ENCODE peak calls at places on chromosomes 4 and X, in five cellular contexts. One of them, this sample, is unnamed.

GRCh38 chrX:7147431-7147977 is at the start of gene STS:
- DNase-seq in Caco-2: peak
- DNase-seq in ovary: peak
- DNase-seq in GM12865: peak
- DNase-seq in fibroblast of mammary gland: peak
- DNase-seq in this sample: no peak

GRCh38 chr4:187268940-187269339 is 545.3 kb upstream of the FAT1 start:
- DNase-seq in Caco-2: no peak
- DNase-seq in fibroblast of mammary gland: no peak
- DNase-seq in GM12865: no peak
- DNase-seq in ovary: no peak
- DNase-seq in this sample: no peak

GRCh38 chr4:168524897-168525296 is 28.0 kb downstream of the PALLD start:
- DNase-seq in GM12865: no peak
- DNase-seq in fibroblast of mammary gland: no peak
- DNase-seq in ovary: no peak
- DNase-seq in Caco-2: no peak
- DNase-seq in this sample: no peak

GRCh38 chr4:145920205-145920604 is 18.4 kb downstream of the ZNF827 start:
- DNase-seq in GM12865: no peak
- DNase-seq in ovary: no peak
- DNase-seq in Caco-2: no peak
- DNase-seq in fibroblast of mammary gland: peak
- DNase-seq in this sample: no peak

GRCh38 chrX:153644356-153645125 is 2.5 kb upstream of the DUSP9 start:
- DNase-seq in GM12865: no peak
- DNase-seq in Caco-2: peak
- DNase-seq in fibroblast of mammary gland: no peak
- DNase-seq in ovary: peak
- DNase-seq in this sample: no peak

GRCh38 chr4:122827258-122827887 is 742 bp downstream of the FGF2 start:
- DNase-seq in GM12865: peak
- DNase-seq in fibroblast of mammary gland: peak
- DNase-seq in ovary: peak
- DNase-seq in Caco-2: peak
- DNase-seq in this sample: peak

GRCh38 chr4:98969813-98970212 is 25.7 kb upstream of the METAP1 start:
- DNase-seq in ovary: no peak
- DNase-seq in Caco-2: no peak
- DNase-seq in GM12865: no peak
- DNase-seq in fibroblast of mammary gland: no peak
- DNase-seq in this sample: no peak

GRCh38 chrX:137916090-137916746 is 350.3 kb downstream of the ZIC3 start:
- DNase-seq in Caco-2: no peak
- DNase-seq in fibroblast of mammary gland: no peak
- DNase-seq in ovary: no peak
- DNase-seq in GM12865: no peak
- DNase-seq in this sample: no peak

GRCh38 chrX:151899622-151900021 is 13.1 kb upstream of the MAGEA4 start:
- DNase-seq in fibroblast of mammary gland: peak
- DNase-seq in GM12865: no peak
- DNase-seq in ovary: no peak
- DNase-seq in Caco-2: no peak
- DNase-seq in this sample: no peak

GRCh38 chr4:37754410-37755185 is 68.4 kb upstream of the RELL1 start:
- DNase-seq in fibroblast of mammary gland: no peak
- DNase-seq in ovary: no peak
- DNase-seq in Caco-2: no peak
- DNase-seq in GM12865: no peak
- DNase-seq in this sample: no peak

GRCh38 chr4:39394706-39395105 is 12.0 kb upstream of the KLB start:
- DNase-seq in fibroblast of mammary gland: no peak
- DNase-seq in ovary: no peak
- DNase-seq in Caco-2: no peak
- DNase-seq in GM12865: no peak
- DNase-seq in this sample: no peak

GRCh38 chr4:145308598-145308997 is 128.2 kb upstream of the OTUD4 start:
- DNase-seq in GM12865: peak
- DNase-seq in fibroblast of mammary gland: peak
- DNase-seq in Caco-2: no peak
- DNase-seq in ovary: no peak
- DNase-seq in this sample: no peak

GRCh38 chr4:76726141-76726540 is 171.8 kb downstream of the SOWAHB start:
- DNase-seq in GM12865: no peak
- DNase-seq in fibroblast of mammary gland: no peak
- DNase-seq in ovary: no peak
- DNase-seq in Caco-2: no peak
- DNase-seq in this sample: no peak

GRCh38 chr4:76723916-76724315 is 174.0 kb downstream of the SOWAHB start:
- DNase-seq in Caco-2: no peak
- DNase-seq in fibroblast of mammary gland: peak
- DNase-seq in GM12865: no peak
- DNase-seq in ovary: no peak
- DNase-seq in this sample: no peak

GRCh38 chr4:76725039-76725438 is 172.9 kb downstream of the SOWAHB start:
- DNase-seq in Caco-2: no peak
- DNase-seq in ovary: no peak
- DNase-seq in fibroblast of mammary gland: no peak
- DNase-seq in GM12865: no peak
- DNase-seq in this sample: no peak

GRCh38 chr4:76726631-76727030 is 171.3 kb downstream of the SOWAHB start:
- DNase-seq in ovary: no peak
- DNase-seq in GM12865: no peak
- DNase-seq in Caco-2: no peak
- DNase-seq in fibroblast of mammary gland: no peak
- DNase-seq in this sample: no peak

GRCh38 chr4:76723373-76723772 is 174.6 kb downstream of the SOWAHB start:
- DNase-seq in fibroblast of mammary gland: peak
- DNase-seq in Caco-2: no peak
- DNase-seq in ovary: no peak
- DNase-seq in GM12865: no peak
- DNase-seq in this sample: no peak
- TF ChIP-seq CTCF in fibroblast of mammary gland: peak
- TF ChIP-seq CTCF in Caco-2: no peak
- TF ChIP-seq CTCF in ovary: no peak
- TF ChIP-seq CTCF in GM12865: no peak
- TF ChIP-seq CTCF in this sample: peak

DNA sequence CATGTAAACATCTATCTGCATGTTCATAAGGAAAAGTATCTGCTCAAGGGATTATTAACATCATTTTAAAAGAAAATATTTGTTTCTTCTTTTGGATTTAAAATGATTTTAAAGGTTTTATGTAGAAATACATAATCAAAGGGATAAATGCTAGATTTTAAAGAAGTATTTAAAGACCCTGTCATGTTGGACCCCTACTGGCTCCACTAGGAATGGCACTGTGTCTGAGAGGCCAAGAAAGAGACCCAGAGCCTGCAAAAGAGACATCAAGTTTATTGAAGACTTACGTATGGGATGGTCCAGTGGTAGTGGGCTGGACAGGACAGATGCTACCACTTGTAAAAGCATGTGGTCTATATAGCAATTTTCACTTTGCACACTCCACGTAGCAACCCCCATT is 78.7 kb upstream of the PCDH18 start:
- DNase-seq in GM12865: peak
- DNase-seq in ovary: no peak
- DNase-seq in Caco-2: peak
- DNase-seq in fibroblast of mammary gland: peak
- DNase-seq in this sample: no peak
- TF ChIP-seq CTCF in GM12865: peak
- TF ChIP-seq CTCF in ovary: no peak
- TF ChIP-seq CTCF in Caco-2: peak
- TF ChIP-seq CTCF in fibroblast of mammary gland: peak
- TF ChIP-seq CTCF in this sample: no peak

GRCh38 chr4:176563591-176563990 is 229.1 kb downstream of the VEGFC start:
- DNase-seq in fibroblast of mammary gland: peak
- DNase-seq in Caco-2: no peak
- DNase-seq in GM12865: no peak
- DNase-seq in ovary: no peak
- DNase-seq in this sample: no peak
- TF ChIP-seq CTCF in fibroblast of mammary gland: peak
- TF ChIP-seq CTCF in Caco-2: no peak
- TF ChIP-seq CTCF in GM12865: no peak
- TF ChIP-seq CTCF in ovary: no peak
- TF ChIP-seq CTCF in this sample: no peak

GRCh38 chr4:28464823-28465222 is 1604.2 kb downstream of the STIM2 start:
- DNase-seq in fibroblast of mammary gland: no peak
- DNase-seq in ovary: no peak
- DNase-seq in GM12865: no peak
- DNase-seq in Caco-2: no peak
- DNase-seq in this sample: no peak

GRCh38 chr4:28463184-28463690 is 1602.6 kb downstream of the STIM2 start:
- DNase-seq in Caco-2: no peak
- DNase-seq in ovary: no peak
- DNase-seq in fibroblast of mammary gland: peak
- DNase-seq in GM12865: no peak
- DNase-seq in this sample: no peak

GRCh38 chr4:28462766-28463165 is 1602.1 kb downstream of the STIM2 start:
- DNase-seq in ovary: no peak
- DNase-seq in Caco-2: no peak
- DNase-seq in fibroblast of mammary gland: peak
- DNase-seq in GM12865: no peak
- DNase-seq in this sample: no peak
- TF ChIP-seq CTCF in ovary: no peak
- TF ChIP-seq CTCF in Caco-2: no peak
- TF ChIP-seq CTCF in fibroblast of mammary gland: peak
- TF ChIP-seq CTCF in GM12865: no peak
- TF ChIP-seq CTCF in this sample: no peak

This sample was measured in GM10248.